ENCODE peak calls at places on chromosomes 6 and 20, in eight cellular contexts. One of them, this sample, is unnamed.

GRCh38 chr6:3438190-3439167 is 18.4 kb downstream of the SLC22A23 start:
- DNase-seq in ovary: no peak
- DNase-seq in endodermal cell: peak; percentile 59
- DNase-seq in cardiac muscle cell: peak; percentile 77
- DNase-seq in neural progenitor cell: no peak
- DNase-seq in fibroblast of lung: peak; percentile 89
- DNase-seq in left ventricle myocardium inferior: no peak
- DNase-seq in Peyer's patch: peak; percentile 55
- DNase-seq in this sample: peak; percentile 42

GRCh38 chr6:71336901-71337300 is 48.3 kb downstream of the OGFRL1 start:
- DNase-seq in neural progenitor cell: no peak
- DNase-seq in Peyer's patch: no peak
- DNase-seq in fibroblast of lung: no peak
- DNase-seq in cardiac muscle cell: no peak
- DNase-seq in ovary: no peak
- DNase-seq in endodermal cell: no peak
- DNase-seq in left ventricle myocardium inferior: no peak
- DNase-seq in this sample: no peak

GRCh38 chr6:125942677-125943527 is 13.7 kb upstream of the HINT3 start:
- DNase-seq in cardiac muscle cell: peak; percentile 41
- DNase-seq in fibroblast of lung: no peak
- DNase-seq in ovary: no peak
- DNase-seq in neural progenitor cell: no peak
- DNase-seq in Peyer's patch: peak; percentile 74
- DNase-seq in left ventricle myocardium inferior: no peak
- DNase-seq in endodermal cell: no peak
- DNase-seq in this sample: peak; percentile 60

GRCh38 chr6:151004415-151005024 is 139.0 kb downstream of the MTHFD1L start:
- DNase-seq in fibroblast of lung: peak; percentile 95
- DNase-seq in neural progenitor cell: no peak
- DNase-seq in ovary: no peak
- DNase-seq in left ventricle myocardium inferior: no peak
- DNase-seq in Peyer's patch: no peak
- DNase-seq in cardiac muscle cell: peak; percentile 96
- DNase-seq in endodermal cell: no peak
- DNase-seq in this sample: no peak

GRCh38 chr6:38271081-38271480 is 368.6 kb downstream of the BTBD9 start:
- DNase-seq in cardiac muscle cell: no peak
- DNase-seq in fibroblast of lung: no peak
- DNase-seq in Peyer's patch: no peak
- DNase-seq in endodermal cell: no peak
- DNase-seq in left ventricle myocardium inferior: no peak
- DNase-seq in ovary: no peak
- DNase-seq in neural progenitor cell: no peak
- DNase-seq in this sample: no peak

GRCh38 chr6:163494279-163494727 is 79.8 kb downstream of the QKI start:
- DNase-seq in Peyer's patch: no peak
- DNase-seq in endodermal cell: no peak
- DNase-seq in left ventricle myocardium inferior: no peak
- DNase-seq in cardiac muscle cell: no peak
- DNase-seq in neural progenitor cell: no peak
- DNase-seq in ovary: no peak
- DNase-seq in fibroblast of lung: no peak
- DNase-seq in this sample: no peak

GRCh38 chr6:30590509-30590908 is 19.3 kb downstream of the ABCF1 start:
- DNase-seq in Peyer's patch: no peak
- DNase-seq in endodermal cell: no peak
- DNase-seq in fibroblast of lung: no peak
- DNase-seq in neural progenitor cell: no peak
- DNase-seq in ovary: no peak
- DNase-seq in cardiac muscle cell: no peak
- DNase-seq in left ventricle myocardium inferior: no peak
- DNase-seq in this sample: no peak

GRCh38 chr6:163338671-163339405 is 75.7 kb upstream of the QKI start:
- DNase-seq in ovary: no peak
- DNase-seq in endodermal cell: no peak
- DNase-seq in fibroblast of lung: peak; percentile 82
- DNase-seq in Peyer's patch: no peak
- DNase-seq in cardiac muscle cell: peak; percentile 60
- DNase-seq in neural progenitor cell: peak; percentile 75
- DNase-seq in left ventricle myocardium inferior: peak; percentile 47
- DNase-seq in this sample: no peak

GRCh38 chr20:46179811-46180326 is 61.8 kb downstream of the CD40 start:
- DNase-seq in Peyer's patch: no peak
- DNase-seq in neural progenitor cell: no peak
- DNase-seq in fibroblast of lung: no peak
- DNase-seq in ovary: no peak
- DNase-seq in left ventricle myocardium inferior: no peak
- DNase-seq in endodermal cell: no peak
- DNase-seq in cardiac muscle cell: no peak
- DNase-seq in this sample: no peak

GRCh38 chr20:24784607-24785006 is 164.5 kb upstream of the CST7 start:
- DNase-seq in fibroblast of lung: no peak
- DNase-seq in neural progenitor cell: no peak
- DNase-seq in Peyer's patch: no peak
- DNase-seq in endodermal cell: no peak
- DNase-seq in cardiac muscle cell: no peak
- DNase-seq in left ventricle myocardium inferior: no peak
- DNase-seq in ovary: no peak
- DNase-seq in this sample: no peak

GRCh38 chr6:5541751-5542432 is 280.6 kb downstream of the FARS2 start:
- DNase-seq in ovary: no peak
- DNase-seq in fibroblast of lung: no peak
- DNase-seq in left ventricle myocardium inferior: no peak
- DNase-seq in endodermal cell: peak; percentile 90
- DNase-seq in neural progenitor cell: no peak
- DNase-seq in Peyer's patch: no peak
- DNase-seq in cardiac muscle cell: peak; percentile 11
- DNase-seq in this sample: no peak

GRCh38 chr6:170423030-170423429 is 116.5 kb downstream of the FAM120B start:
- DNase-seq in fibroblast of lung: no peak
- DNase-seq in neural progenitor cell: peak; percentile 58
- DNase-seq in ovary: no peak
- DNase-seq in cardiac muscle cell: no peak
- DNase-seq in endodermal cell: peak; percentile 89
- DNase-seq in Peyer's patch: no peak
- DNase-seq in left ventricle myocardium inferior: no peak
- DNase-seq in this sample: no peak

GRCh38 chr6:18579869-18580268 is 192.7 kb downstream of the RNF144B start:
- DNase-seq in fibroblast of lung: no peak
- DNase-seq in endodermal cell: no peak
- DNase-seq in neural progenitor cell: no peak
- DNase-seq in cardiac muscle cell: no peak
- DNase-seq in Peyer's patch: no peak
- DNase-seq in left ventricle myocardium inferior: no peak
- DNase-seq in ovary: no peak
- DNase-seq in this sample: no peak

GRCh38 chr6:18586133-18586532 is 199.0 kb downstream of the RNF144B start:
- DNase-seq in fibroblast of lung: no peak
- DNase-seq in left ventricle myocardium inferior: no peak
- DNase-seq in endodermal cell: no peak
- DNase-seq in ovary: no peak
- DNase-seq in Peyer's patch: no peak
- DNase-seq in cardiac muscle cell: no peak
- DNase-seq in neural progenitor cell: no peak
- DNase-seq in this sample: no peak

GRCh38 chr6:18579165-18579564 is 192.0 kb downstream of the RNF144B start:
- DNase-seq in ovary: no peak
- DNase-seq in left ventricle myocardium inferior: no peak
- DNase-seq in fibroblast of lung: no peak
- DNase-seq in neural progenitor cell: no peak
- DNase-seq in endodermal cell: no peak
- DNase-seq in Peyer's patch: no peak
- DNase-seq in cardiac muscle cell: no peak
- DNase-seq in this sample: no peak

GRCh38 chr6:18584372-18584771 is 197.2 kb downstream of the RNF144B start:
- DNase-seq in fibroblast of lung: no peak
- DNase-seq in left ventricle myocardium inferior: no peak
- DNase-seq in endodermal cell: no peak
- DNase-seq in ovary: no peak
- DNase-seq in neural progenitor cell: no peak
- DNase-seq in Peyer's patch: no peak
- DNase-seq in cardiac muscle cell: no peak
- DNase-seq in this sample: no peak

GRCh38 chr6:18585032-18585573 is 198.0 kb downstream of the RNF144B start:
- DNase-seq in left ventricle myocardium inferior: no peak
- DNase-seq in cardiac muscle cell: peak; percentile 74
- DNase-seq in ovary: no peak
- DNase-seq in Peyer's patch: peak; percentile 82
- DNase-seq in neural progenitor cell: no peak
- DNase-seq in fibroblast of lung: peak; percentile 66
- DNase-seq in endodermal cell: no peak
- DNase-seq in this sample: peak; percentile 48
- H3K4me1 ChIP-seq in left ventricle myocardium inferior: no peaks in the 10 kb centered on the region
- H3K4me1 ChIP-seq in cardiac muscle cell: no peaks in the 10 kb centered on the region
- H3K4me1 ChIP-seq in ovary: no peaks in the 10 kb centered on the region
- H3K4me1 ChIP-seq in Peyer's patch: peaks cover 5% of the 10 kb centered on the region
- H3K4me1 ChIP-seq in neural progenitor cell: no peaks in the 10 kb centered on the region
- H3K4me1 ChIP-seq in fibroblast of lung: peaks cover 6% of the 10 kb centered on the region
- H3K4me1 ChIP-seq in endodermal cell: no peaks in the 10 kb centered on the region
- H3K4me1 ChIP-seq in this sample: no peaks in the 10 kb centered on the region

GRCh38 chr6:28983838-28984237 is 21.3 kb downstream of the ZNF311 start:
- DNase-seq in left ventricle myocardium inferior: no peak
- DNase-seq in ovary: no peak
- DNase-seq in endodermal cell: no peak
- DNase-seq in neural progenitor cell: no peak
- DNase-seq in cardiac muscle cell: no peak
- DNase-seq in fibroblast of lung: no peak
- DNase-seq in Peyer's patch: no peak
- DNase-seq in this sample: no peak

GRCh38 chr6:28981391-28981832 is 23.7 kb downstream of the ZNF311 start:
- DNase-seq in cardiac muscle cell: peak; percentile 73
- DNase-seq in neural progenitor cell: peak; percentile 75
- DNase-seq in fibroblast of lung: peak; percentile 80
- DNase-seq in ovary: peak; percentile 80
- DNase-seq in Peyer's patch: peak; percentile 79
- DNase-seq in left ventricle myocardium inferior: peak; percentile 56
- DNase-seq in endodermal cell: peak; percentile 86
- DNase-seq in this sample: peak; percentile 79

GRCh38 chr6:28981833-28982475 is 23.2 kb downstream of the ZNF311 start:
- DNase-seq in fibroblast of lung: peak; percentile 95
- DNase-seq in cardiac muscle cell: peak; percentile 93
- DNase-seq in ovary: peak; percentile 81
- DNase-seq in left ventricle myocardium inferior: peak; percentile 66
- DNase-seq in endodermal cell: peak; percentile 88
- DNase-seq in neural progenitor cell: peak; percentile 78
- DNase-seq in Peyer's patch: peak; percentile 91
- DNase-seq in this sample: peak; percentile 77

GRCh38 chr6:28980797-28981390 is 24.2 kb downstream of the ZNF311 start:
- DNase-seq in cardiac muscle cell: peak; percentile 90
- DNase-seq in neural progenitor cell: peak; percentile 92
- DNase-seq in Peyer's patch: peak; percentile 73
- DNase-seq in fibroblast of lung: peak; percentile 78
- DNase-seq in endodermal cell: peak; percentile 92
- DNase-seq in left ventricle myocardium inferior: peak; percentile 20
- DNase-seq in ovary: peak; percentile 69
- DNase-seq in this sample: peak; percentile 56

DNA sequence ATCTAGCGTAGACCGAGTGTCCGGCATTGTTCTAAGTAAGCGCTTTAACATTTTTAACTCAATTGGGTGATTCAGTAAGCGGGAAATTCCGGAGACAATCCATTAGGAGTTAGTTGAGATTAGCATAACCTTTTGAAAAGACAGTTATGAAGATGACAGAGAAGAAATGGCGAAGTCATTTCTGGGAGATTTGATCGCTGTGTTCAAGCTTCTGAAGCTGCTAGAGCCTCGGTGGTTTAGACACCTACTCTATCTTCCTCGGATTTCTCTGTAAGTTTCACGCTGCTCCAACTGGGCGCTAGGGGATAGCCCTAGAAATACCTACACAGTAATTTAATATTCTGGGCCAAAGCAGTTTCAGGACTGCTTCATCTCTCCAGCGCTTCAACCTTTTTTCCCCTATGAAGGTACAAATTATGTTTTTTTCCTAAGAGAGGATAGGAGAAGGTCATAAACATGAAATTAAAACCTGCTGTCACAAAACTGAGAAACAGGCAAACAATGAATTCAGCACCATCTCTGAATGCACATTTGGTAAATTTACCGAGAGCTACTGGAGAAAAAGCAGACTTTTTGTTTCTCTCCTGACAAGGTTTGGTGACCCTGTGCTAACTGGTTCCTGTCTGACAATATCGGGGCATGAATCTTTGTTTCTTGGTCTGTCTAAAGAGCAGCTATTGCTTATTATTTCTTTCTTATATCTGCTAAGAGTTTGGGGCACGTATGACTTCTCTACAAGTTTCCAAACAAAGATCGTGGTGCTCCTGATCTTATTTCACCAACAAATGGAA is 22.4 kb downstream of the ZNF311 start:
- DNase-seq in ovary: no peak
- DNase-seq in fibroblast of lung: peak; percentile 72
- DNase-seq in endodermal cell: no peak
- DNase-seq in neural progenitor cell: peak; percentile 55
- DNase-seq in Peyer's patch: no peak
- DNase-seq in left ventricle myocardium inferior: no peak
- DNase-seq in cardiac muscle cell: peak; percentile 78
- DNase-seq in this sample: no peak
- TF ChIP-seq CTCF in ovary: no peak
- TF ChIP-seq CTCF in fibroblast of lung: peak; percentile 14
- TF ChIP-seq CTCF in endodermal cell: peak; percentile 44
- TF ChIP-seq CTCF in neural progenitor cell: peak; percentile 4
- TF ChIP-seq CTCF in Peyer's patch: no peak
- TF ChIP-seq CTCF in left ventricle myocardium inferior: no peak
- TF ChIP-seq CTCF in cardiac muscle cell: peak; percentile 26
- TF ChIP-seq CTCF in this sample: no peak

GRCh38 chr6:52299598-52300144 is 15.1 kb upstream of the MCM3 start:
- DNase-seq in left ventricle myocardium inferior: no peak
- DNase-seq in Peyer's patch: no peak
- DNase-seq in endodermal cell: no peak
- DNase-seq in ovary: no peak
- DNase-seq in fibroblast of lung: no peak
- DNase-seq in neural progenitor cell: no peak
- DNase-seq in cardiac muscle cell: no peak
- DNase-seq in this sample: no peak
- H3K4me1 ChIP-seq in left ventricle myocardium inferior: peaks cover 4% of the 10 kb centered on the region
- H3K4me1 ChIP-seq in Peyer's patch: peaks cover 12% of the 10 kb centered on the region
- H3K4me1 ChIP-seq in endodermal cell: no peaks in the 10 kb centered on the region
- H3K4me1 ChIP-seq in ovary: no peaks in the 10 kb centered on the region
- H3K4me1 ChIP-seq in fibroblast of lung: no peaks in the 10 kb centered on the region
- H3K4me1 ChIP-seq in neural progenitor cell: peaks cover 6% of the 10 kb centered on the region
- H3K4me1 ChIP-seq in cardiac muscle cell: peaks cover 4% of the 10 kb centered on the region
- H3K4me1 ChIP-seq in this sample: peaks cover 6% of the 10 kb centered on the region

GRCh38 chr20:17611290-17611539 is 41.3 kb downstream of the DSTN start:
- DNase-seq in neural progenitor cell: no peak
- DNase-seq in ovary: no peak
- DNase-seq in cardiac muscle cell: no peak
- DNase-seq in endodermal cell: peak; percentile 81
- DNase-seq in fibroblast of lung: no peak
- DNase-seq in Peyer's patch: no peak
- DNase-seq in left ventricle myocardium inferior: no peak
- DNase-seq in this sample: no peak
- TF ChIP-seq CTCF in neural progenitor cell: no peak
- TF ChIP-seq CTCF in ovary: peak; percentile 26
- TF ChIP-seq CTCF in cardiac muscle cell: no peak
- TF ChIP-seq CTCF in endodermal cell: no peak
- TF ChIP-seq CTCF in fibroblast of lung: no peak
- TF ChIP-seq CTCF in Peyer's patch: no peak
- TF ChIP-seq CTCF in left ventricle myocardium inferior: no peak
- TF ChIP-seq CTCF in this sample: peak; percentile 36

This sample was measured in colonic mucosa.